ENCODE peak calls at places on chromosomes 1 and 21, in five cellular contexts. X, F, Y, Z and E are unnamed samples.
A peak's percentile ranks its signal among the peaks of the same experiment; 100 is the strongest.

GRCh38 chr1:70864302-70864701 is 183.3 kb downstream of the PTGER3 start:
- DNase-seq in X (no peak), F (no peak), Y (no peak), Z (peak; percentile 67), E (no peak)

GRCh38 chr1:227058321-227058751 is 118.2 kb downstream of the COQ8A start:
- DNase-seq in X (peak; percentile 83), F (peak; percentile 77), Y (no peak), Z (peak; percentile 59), E (no peak)

GRCh38 chr1:14897080-14897449 is 256.5 kb upstream of the TMEM51 start:
- DNase-seq in X (no peak), F (no peak), Y (no peak), Z (peak; percentile 6), E (no peak)

GRCh38 chr1:26697978-26698849 is 2.4 kb downstream of the ARID1A start:
- DNase-seq in X (peak; percentile 93), F (peak; percentile 96), Y (peak; percentile 58), Z (peak; percentile 97), E (peak; percentile 85)

GRCh38 chr1:73674945-73675561 is 522.9 kb downstream of the LRRIQ3 start:
- DNase-seq in X (peak; percentile 15), F (no peak), Y (no peak), Z (peak; percentile 20), E (no peak)

GRCh38 chr1:203083463-203083921 is 2.3 kb downstream of the MYOG start:
- DNase-seq in X (no peak), F (no peak), Y (no peak), Z (no peak), E (no peak)

GRCh38 chr1:155322571-155322952 is 1.9 kb downstream of the RUSC1 start:
- DNase-seq in X (peak; percentile 13), F (no peak), Y (peak; percentile 53), Z (no peak), E (peak; percentile 28)

GRCh38 chr1:219661464-219662092 is 48.7 kb upstream of the ZC3H11B start:
- DNase-seq in X (no peak), F (no peak), Y (no peak), Z (no peak), E (no peak)

GRCh38 chr1:180586671-180587155 is 27.9 kb downstream of the OVAAL start:
- DNase-seq in X (peak; percentile 84), F (peak; percentile 55), Y (no peak), Z (peak; percentile 74), E (peak; percentile 84)

GRCh38 chr21:45575993-45576837 is 34.0 kb upstream of the SLC19A1 start:
- DNase-seq in X (no peak), F (no peak), Y (peak; percentile 39), Z (no peak), E (no peak)

GRCh38 chr1:220431840-220432239 is 96.1 kb upstream of the MARK1 start:
- DNase-seq in X (no peak), F (no peak), Y (peak; percentile 32), Z (no peak), E (no peak)

GRCh38 chr1:71222668-71223067 is 141.8 kb upstream of the ZRANB2 start:
- DNase-seq in X (peak; percentile 18), F (no peak), Y (no peak), Z (no peak), E (no peak)

GRCh38 chr1:223652436-223652901 is 13.0 kb downstream of the CAPN8 start:
- DNase-seq in X (peak; percentile 91), F (no peak), Y (no peak), Z (no peak), E (peak; percentile 32)

GRCh38 chr1:19083081-19083480 is 126.6 kb upstream of the IFFO2 start:
- DNase-seq in X (peak; percentile 91), F (peak; percentile 73), Y (no peak), Z (no peak), E (peak; percentile 82)

GRCh38 chr1:78408830-78409229 is 81.9 kb upstream of the PTGFR start:
- DNase-seq in X (peak; percentile 3), F (peak; percentile 5), Y (no peak), Z (peak; percentile 78), E (no peak)

GRCh38 chr1:98102369-98103030 is 181.7 kb upstream of the DPYD start:
- DNase-seq in X (no peak), F (no peak), Y (no peak), Z (peak; percentile 40), E (no peak)

GRCh38 chr1:13733705-13734104 is 33.7 kb downstream of the PRDM2 start:
- DNase-seq in X (no peak), F (peak; percentile 22), Y (no peak), Z (peak; percentile 81), E (no peak)

GRCh38 chr21:28266061-28266460 is 726.6 kb downstream of the LTN1 start:
- DNase-seq in X (no peak), F (no peak), Y (no peak), Z (no peak), E (no peak)

GRCh38 chr1:9792156-9793042 is 31.4 kb downstream of the CLSTN1 start:
- DNase-seq in X (no peak), F (no peak), Y (no peak), Z (peak; percentile 6), E (no peak)

GRCh38 chr1:17098440-17099317 is 20.6 kb downstream of the PADI2 start:
- DNase-seq in X (peak; percentile 45), F (no peak), Y (no peak), Z (peak; percentile 55), E (no peak)

GRCh38 chr21:39429445-39429844 is 16.1 kb downstream of the LCA5L start:
- DNase-seq in X (no peak), F (no peak), Y (no peak), Z (no peak), E (no peak)

GRCh38 chr1:115454835-115455511 is 116.9 kb upstream of the NGF start:
- DNase-seq in X (no peak), F (no peak), Y (peak; percentile 53), Z (peak; percentile 77), E (peak; percentile 26)

GRCh38 chr1:55584521-55585401 is 369.6 kb upstream of the USP24 start:
- DNase-seq in X (peak; percentile 20), F (no peak), Y (no peak), Z (peak; percentile 57), E (peak; percentile 65)

GRCh38 chr1:47837866-47838561 is 159.2 kb downstream of the TRABD2B start:
- DNase-seq in X (no peak), F (no peak), Y (no peak), Z (no peak), E (no peak)

GRCh38 chr1:157199421-157199755 is 61.2 kb upstream of the ETV3 start:
- DNase-seq in X (peak; percentile 24), F (peak; percentile 17), Y (no peak), Z (no peak), E (no peak)

GRCh38 chr1:238329671-238330070 is 438.9 kb upstream of the ZP4 start:
- DNase-seq in X (no peak), F (no peak), Y (no peak), Z (no peak), E (no peak)

GRCh38 chr1:38489844-38490270 is 369.7 kb downstream of the RRAGC start:
- DNase-seq in X (no peak), F (no peak), Y (no peak), Z (no peak), E (peak; percentile 72)

GRCh38 chr1:151924691-151925587 is 15.6 kb upstream of the THEM4 start:
- DNase-seq in X (no peak), F (no peak), Y (no peak), Z (no peak), E (no peak)

GRCh38 chr21:29649370-29649963 is 290.3 kb downstream of the GRIK1 start:
- DNase-seq in X (no peak), F (no peak), Y (no peak), Z (no peak), E (no peak)

GRCh38 chr1:191707288-191707687 is 451.0 kb upstream of the RGS18 start:
- DNase-seq in X (no peak), F (no peak), Y (no peak), Z (peak; percentile 0), E (no peak)

GRCh38 chr1:234561322-234561721 is 48.7 kb downstream of the IRF2BP2 start:
- DNase-seq in X (no peak), F (no peak), Y (no peak), Z (no peak), E (no peak)

GRCh38 chr1:110746644-110747259 is 72.0 kb upstream of the KCNA3 start:
- DNase-seq in X (peak; percentile 44), F (peak; percentile 28), Y (peak; percentile 52), Z (peak; percentile 32), E (peak; percentile 58)

GRCh38 chr1:165914136-165914798 is 86.9 kb downstream of the UCK2 start:
- DNase-seq in X (peak; percentile 62), F (peak; percentile 81), Y (no peak), Z (peak; percentile 85), E (peak; percentile 82)

GRCh38 chr21:45303111-45303615 is 15.5 kb upstream of the POFUT2 start:
- DNase-seq in X (no peak), F (no peak), Y (peak; percentile 42), Z (no peak), E (no peak)

GRCh38 chr1:224784606-224785328 is 144.7 kb upstream of the DNAH14 start:
- DNase-seq in X (peak; percentile 32), F (peak; percentile 22), Y (no peak), Z (peak; percentile 72), E (no peak)

GRCh38 chr21:19507682-19508260 is 1104.2 kb upstream of the TMPRSS15 start:
- DNase-seq in X (no peak), F (no peak), Y (no peak), Z (no peak), E (no peak)
- TF ChIP-seq CTCF in X (no peak), F (peak; percentile 15), Y (peak; percentile 18), Z (no peak), E (no peak)

GRCh38 chr1:197773856-197774255 is 1.4 kb downstream of the DENND1B start:
- DNase-seq in X (no peak), F (no peak), Y (no peak), Z (no peak), E (no peak)
- H3K4me3 ChIP-seq in X (peak overlapping the region; percentile 76), F (peak overlapping the region; percentile 68), Y (peak overlapping the region; percentile 71), Z (peak overlapping the region; percentile 72), E (no peak overlapping the region)

DNA sequence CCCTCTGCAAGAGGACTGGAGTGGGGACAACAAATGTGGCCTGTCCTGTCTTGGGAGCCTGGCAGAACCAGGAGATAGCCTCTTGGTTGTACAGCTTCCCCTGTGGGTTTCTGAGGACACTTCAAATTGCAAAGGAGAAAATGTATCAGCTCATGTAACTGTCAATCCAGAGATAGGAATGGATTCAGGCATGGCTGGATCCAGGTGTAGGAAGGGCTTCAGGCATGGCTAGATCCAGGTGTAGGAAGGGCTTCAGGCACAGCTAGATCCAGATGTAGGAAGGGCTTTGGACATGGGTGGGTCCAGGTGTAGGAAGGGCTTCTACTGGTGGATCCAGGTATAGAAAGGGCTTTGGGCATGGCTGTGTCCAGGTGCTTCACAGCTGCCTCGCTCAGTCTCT is 30.9 kb downstream of the TP73 start:
- DNase-seq in X (no peak), F (no peak), Y (no peak), Z (no peak), E (no peak)
- TF ChIP-seq CTCF in X (no peak), F (no peak), Y (no peak), Z (no peak), E (no peak)

GRCh38 chr1:1437033-1437903 is 1.8 kb downstream of the VWA1 start:
- DNase-seq in X (no peak), F (no peak), Y (no peak), Z (no peak), E (no peak)
- H3K4me3 ChIP-seq in X (no peak overlapping the region), F (no peak overlapping the region), Y (peak overlapping the region; percentile 57), Z (no peak overlapping the region), E (no peak overlapping the region)

DNA sequence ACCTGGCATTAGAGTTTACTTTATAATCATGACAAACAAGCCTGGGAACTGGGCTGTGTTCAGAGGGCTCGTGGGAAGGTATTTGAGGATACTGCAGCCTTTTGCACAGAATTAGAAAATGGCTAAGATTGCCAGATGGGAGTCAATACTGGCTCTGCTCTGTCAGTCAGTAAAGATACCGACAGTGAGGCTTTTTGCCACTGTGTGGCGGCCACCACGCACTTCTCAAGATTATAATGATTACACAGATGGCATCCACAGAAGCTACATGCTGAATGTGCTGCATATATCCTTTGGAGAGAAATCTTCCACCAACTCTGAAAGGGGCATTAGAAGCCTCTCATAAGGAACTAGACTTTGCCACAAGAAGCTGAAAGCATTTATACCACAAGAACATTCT is 213.4 kb upstream of the PTBP2 start:
- DNase-seq in X (no peak), F (no peak), Y (no peak), Z (no peak), E (no peak)
- TF ChIP-seq CTCF in X (no peak), F (no peak), Y (no peak), Z (no peak), E (no peak)